ENCODE peak calls at places on chromosomes 12 and 14, in six cellular contexts. M is pancreas, J is ovary, D is small intestine, T is astrocyte, I is tibial nerve. Y is an unnamed sample.

GRCh38 chr12:122001379-122002209 is 20.1 kb upstream of the BCL7A start:
- DNase-seq in M (no peak), J (no peak), D (no peak), T (no peak), I (no peak), Y (no peak)

GRCh38 chr12:8946733-8947132 is 2.7 kb downstream of the M6PR start:
- DNase-seq in M (no peak), J (no peak), D (no peak), T (no peak), I (no peak), Y (no peak)

GRCh38 chr12:103169-103981 is 36.8 kb downstream of the IQSEC3 start:
- DNase-seq in M (no peak), J (no peak), D (no peak), T (no peak), I (no peak), Y (no peak)

GRCh38 chr14:64209428-64210165 is 84.6 kb downstream of the ESR2 start:
- DNase-seq in M (no peak), J (peak), D (no peak), T (no peak), I (no peak), Y (no peak)

GRCh38 chr12:26121323-26121740 is 3.5 kb downstream of the BHLHE41 start:
- DNase-seq in M (no peak), J (no peak), D (no peak), T (no peak), I (no peak), Y (peak)

GRCh38 chr12:93982847-93983315 is 165.5 kb upstream of the PLXNC1 start:
- DNase-seq in M (no peak), J (no peak), D (no peak), T (peak), I (no peak), Y (peak)

GRCh38 chr12:6788972-6789905 is at the start of gene CD4:
- DNase-seq in M (no peak), J (no peak), D (no peak), T (no peak), I (no peak), Y (no peak)

GRCh38 chr12:47410862-47411261 is 295.0 kb downstream of the RPAP3 start:
- DNase-seq in M (no peak), J (no peak), D (no peak), T (no peak), I (no peak), Y (no peak)

GRCh38 chr14:101007004-101007614 is 103.6 kb upstream of the RTL1 start:
- DNase-seq in M (no peak), J (peak), D (no peak), T (no peak), I (no peak), Y (no peak)

GRCh38 chr12:123119808-123120207 is 31.1 kb downstream of the PITPNM2 start:
- DNase-seq in M (no peak), J (no peak), D (no peak), T (no peak), I (no peak), Y (no peak)

GRCh38 chr14:104550849-104551728 is 28.5 kb upstream of the C14orf180 start:
- DNase-seq in M (no peak), J (no peak), D (no peak), T (no peak), I (peak), Y (peak)

GRCh38 chr12:28925726-28926376 is 223.2 kb upstream of the FAR2 start:
- DNase-seq in M (no peak), J (no peak), D (no peak), T (peak), I (no peak), Y (no peak)
- H3K27ac ChIP-seq in M (no peak), J (no peak), D (no peak), T (no peak), I (no peak), Y (no peak)

DNA sequence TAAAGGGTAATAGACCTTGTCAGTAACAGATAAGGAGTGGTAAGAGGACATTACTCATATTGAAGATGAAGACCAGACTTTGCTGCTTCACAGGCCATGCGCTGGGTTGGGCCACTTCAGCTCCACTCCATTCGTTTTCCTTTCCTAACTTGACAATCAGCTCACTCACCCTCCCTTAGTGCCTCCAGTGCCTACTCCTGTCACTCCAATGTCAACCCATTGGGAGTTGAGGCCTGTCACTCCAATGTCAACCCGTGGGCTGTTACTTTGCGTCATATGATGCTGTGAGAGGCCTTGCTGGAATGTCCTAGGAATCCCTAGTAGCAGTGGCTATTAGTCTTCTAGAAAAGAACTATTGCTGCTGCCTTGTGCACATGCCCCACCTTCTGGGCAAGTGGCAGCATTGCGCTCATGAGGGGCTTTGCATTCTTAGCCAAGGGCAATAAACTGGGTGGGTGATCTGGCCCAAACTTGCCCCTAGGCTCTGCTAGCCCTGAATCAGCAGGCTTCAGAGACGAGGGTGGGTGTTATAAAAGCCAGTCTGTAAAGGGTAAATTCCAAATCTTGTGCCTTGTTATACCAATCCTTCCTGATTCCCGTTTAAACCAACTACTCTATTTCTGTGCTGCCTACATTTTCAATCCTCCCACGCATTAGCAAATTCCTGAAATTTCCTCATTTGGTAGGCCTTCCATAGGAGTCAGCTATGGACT is 36.1 kb downstream of the BAZ2A start:
- DNase-seq in M (no peak), J (peak), D (peak), T (peak), I (peak), Y (peak)
- H3K27ac ChIP-seq in M (no peak), J (no peak), D (no peak), T (peak), I (peak), Y (no peak)

DNA sequence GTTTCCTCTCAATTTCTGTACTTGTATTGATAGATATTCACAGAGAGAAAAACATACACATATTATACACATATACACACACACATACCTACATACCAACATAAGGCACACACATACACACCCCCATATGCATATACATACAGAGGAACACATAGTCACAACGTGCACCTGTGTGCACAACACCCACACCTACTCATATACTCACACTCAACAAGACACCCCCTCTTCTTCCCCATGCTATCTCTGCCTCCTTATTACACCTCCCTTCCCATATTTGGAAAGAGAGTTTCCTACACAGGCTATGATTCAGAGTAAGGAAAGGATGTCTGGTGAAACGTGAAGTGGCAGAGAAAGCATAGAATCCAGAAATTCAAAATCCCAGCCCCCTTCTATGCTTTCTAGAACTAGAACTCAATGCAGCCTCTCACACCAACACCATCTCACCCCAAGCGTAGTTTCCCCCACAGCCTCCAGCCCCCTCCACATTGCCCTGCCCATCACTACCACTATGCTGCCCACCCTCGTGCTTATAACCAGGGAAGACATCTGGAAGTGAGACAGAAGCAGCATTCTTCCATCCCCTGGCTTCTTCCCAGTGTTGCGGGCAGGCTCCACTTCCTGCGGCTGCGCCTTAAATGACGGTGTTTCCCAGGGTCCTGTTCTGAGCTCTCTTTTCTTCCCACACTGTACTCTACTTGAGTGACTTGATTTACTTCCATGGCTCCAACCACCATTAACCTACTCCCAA is 2.4 kb downstream of the RNASE8 start:
- DNase-seq in M (no peak), J (no peak), D (no peak), T (peak), I (no peak), Y (no peak)
- H3K27ac ChIP-seq in M (no peak), J (no peak), D (no peak), T (no peak), I (peak), Y (no peak)

GRCh38 chr14:98999345-98999744 is 272.7 kb downstream of the BCL11B start:
- DNase-seq in M (no peak), J (no peak), D (no peak), T (no peak), I (no peak), Y (no peak)
- H3K27ac ChIP-seq in M (no peak), J (no peak), D (no peak), T (no peak), I (no peak), Y (no peak)

GRCh38 chr12:117875652-117876491 is 92.9 kb downstream of the KSR2 start:
- DNase-seq in M (no peak), J (no peak), D (no peak), T (peak), I (no peak), Y (no peak)
- H3K27ac ChIP-seq in M (no peak), J (no peak), D (no peak), T (no peak), I (no peak), Y (no peak)